ENCODE peak calls at places on chromosomes 1 and 21, in ten cellular contexts. I, V, Y, K, Z, P, W, E, R and G are unnamed samples.

GRCh38 chr1:2525896-2526823 is at the start of gene PANK4:
- DNase-seq in P (peak; percentile 74), Z (peak; percentile 80), E (peak; percentile 87), W (peak; percentile 87), R (peak; percentile 81), V (peak; percentile 92), Y (peak; percentile 94), I (peak; percentile 97), K (peak; percentile 86), G (peak; percentile 73)

GRCh38 chr1:174764186-174764585 is 235.6 kb upstream of the CACYBP start:
- DNase-seq in E (no peak), I (no peak), W (no peak), Y (no peak), K (no peak), V (no peak), Z (no peak), R (no peak), P (no peak), G (no peak)

GRCh38 chr1:89863165-89863835 is 42.5 kb downstream of the LRRC8D start:
- DNase-seq in V (no peak), W (no peak), Y (no peak), E (peak; percentile 27), I (no peak), P (no peak), Z (no peak), R (no peak), K (no peak), G (no peak)

GRCh38 chr1:83500531-83500930 is 498.4 kb downstream of the TTLL7 start:
- DNase-seq in K (no peak), V (no peak), Z (no peak), P (no peak), E (no peak), W (no peak), Y (no peak), I (no peak), R (no peak), G (no peak)

GRCh38 chr1:44602675-44603610 is 71.3 kb downstream of the TMEM53 start:
- DNase-seq in I (no peak), Z (no peak), K (no peak), E (no peak), W (no peak), R (peak; percentile 70), V (no peak), P (no peak), Y (no peak), G (no peak)

GRCh38 chr1:154420172-154420571 is 15.0 kb downstream of the IL6R start:
- DNase-seq in E (peak; percentile 60), V (no peak), P (peak; percentile 71), Z (peak; percentile 80), I (peak; percentile 98), Y (no peak), R (no peak), K (peak; percentile 80), W (peak; percentile 44), G (no peak)

GRCh38 chr21:35373998-35374397 is 324.9 kb upstream of the RUNX1 start:
- DNase-seq in P (no peak), Y (no peak), V (no peak), E (no peak), W (no peak), R (no peak), Z (no peak), K (no peak), I (no peak), G (no peak)

GRCh38 chr1:7292714-7293419 is 478.2 kb upstream of the VAMP3 start:
- DNase-seq in P (no peak), Y (no peak), I (no peak), R (no peak), K (no peak), W (no peak), V (no peak), E (no peak), Z (no peak), G (no peak)

GRCh38 chr1:49339043-49339442 is 562.4 kb upstream of the BEND5 start:
- DNase-seq in P (no peak), K (no peak), Z (no peak), E (no peak), V (no peak), I (no peak), Y (no peak), W (no peak), R (no peak), G (no peak)

GRCh38 chr1:40064797-40065492 is 24.4 kb downstream of the CAP1 start:
- DNase-seq in R (no peak), V (no peak), K (no peak), Y (no peak), W (no peak), P (no peak), Z (no peak), I (no peak), E (peak; percentile 76), G (no peak)

GRCh38 chr21:25995283-25995682 is 175.3 kb downstream of the APP start:
- DNase-seq in W (no peak), Y (no peak), K (no peak), E (no peak), P (no peak), V (no peak), I (no peak), R (no peak), Z (no peak), G (no peak)

GRCh38 chr1:114688526-114688925 is 6.8 kb downstream of the AMPD1 start:
- DNase-seq in V (no peak), R (no peak), Y (no peak), K (no peak), W (no peak), Z (no peak), P (no peak), E (no peak), I (no peak), G (no peak)

GRCh38 chr21:41196990-41197389 is 29.0 kb downstream of the BACE2 start:
- DNase-seq in Y (no peak), E (no peak), I (no peak), Z (no peak), W (no peak), K (no peak), V (no peak), P (no peak), R (no peak), G (no peak)